ENCODE peak calls at places on chromosomes 16 and 17, in seven cellular contexts. One of them, this sample, is unnamed.

GRCh38 chr16:19415918-19416317 is 1.8 kb upstream of the TMC5 start:
- DNase-seq in left ventricle myocardium inferior: no peak
- DNase-seq in bronchial epithelial cell: no peak
- DNase-seq in AG09309: no peak
- DNase-seq in left lung: no peak
- DNase-seq in stomach: no peak
- DNase-seq in astrocyte of the cerebellum: no peak
- DNase-seq in this sample: no peak

GRCh38 chr16:65406076-65406475 is 284.2 kb upstream of the CDH11 start:
- DNase-seq in astrocyte of the cerebellum: no peak
- DNase-seq in left ventricle myocardium inferior: no peak
- DNase-seq in stomach: no peak
- DNase-seq in bronchial epithelial cell: no peak
- DNase-seq in AG09309: no peak
- DNase-seq in left lung: no peak
- DNase-seq in this sample: no peak

GRCh38 chr16:23852794-23853562 is 17.2 kb downstream of the PRKCB start:
- DNase-seq in astrocyte of the cerebellum: no peak
- DNase-seq in left ventricle myocardium inferior: no peak
- DNase-seq in bronchial epithelial cell: no peak
- DNase-seq in left lung: no peak
- DNase-seq in stomach: no peak
- DNase-seq in AG09309: no peak
- DNase-seq in this sample: no peak

GRCh38 chr16:70430667-70431536 is 8.0 kb downstream of the ST3GAL2 start:
- DNase-seq in AG09309: no peak
- DNase-seq in stomach: no peak
- DNase-seq in left ventricle myocardium inferior: no peak
- DNase-seq in left lung: peak; percentile 51
- DNase-seq in bronchial epithelial cell: peak; percentile 29
- DNase-seq in astrocyte of the cerebellum: no peak
- DNase-seq in this sample: no peak

GRCh38 chr16:82386771-82387170 is 216.7 kb upstream of the MPHOSPH6 start:
- DNase-seq in left lung: no peak
- DNase-seq in left ventricle myocardium inferior: no peak
- DNase-seq in AG09309: no peak
- DNase-seq in bronchial epithelial cell: no peak
- DNase-seq in astrocyte of the cerebellum: no peak
- DNase-seq in stomach: no peak
- DNase-seq in this sample: no peak

GRCh38 chr17:973053-973452 is 6.5 kb downstream of the NXN start:
- DNase-seq in astrocyte of the cerebellum: no peak
- DNase-seq in left lung: no peak
- DNase-seq in bronchial epithelial cell: peak; percentile 100
- DNase-seq in left ventricle myocardium inferior: no peak
- DNase-seq in AG09309: no peak
- DNase-seq in stomach: no peak
- DNase-seq in this sample: no peak

GRCh38 chr16:86926146-86926545 is 347.8 kb downstream of the FOXL1 start:
- DNase-seq in left ventricle myocardium inferior: no peak
- DNase-seq in bronchial epithelial cell: no peak
- DNase-seq in stomach: no peak
- DNase-seq in left lung: no peak
- DNase-seq in astrocyte of the cerebellum: no peak
- DNase-seq in AG09309: no peak
- DNase-seq in this sample: no peak

GRCh38 chr16:9797306-9797705 is 384.9 kb downstream of the GRIN2A start:
- DNase-seq in astrocyte of the cerebellum: peak; percentile 5
- DNase-seq in AG09309: peak; percentile 17
- DNase-seq in stomach: no peak
- DNase-seq in bronchial epithelial cell: peak; percentile 78
- DNase-seq in left lung: no peak
- DNase-seq in left ventricle myocardium inferior: peak; percentile 18
- DNase-seq in this sample: no peak

GRCh38 chr16:35146723-35147458 is 1687.5 kb downstream of the TP53TG3F start:
- DNase-seq in stomach: no peak
- DNase-seq in left ventricle myocardium inferior: no peak
- DNase-seq in left lung: no peak
- DNase-seq in bronchial epithelial cell: no peak
- DNase-seq in AG09309: no peak
- DNase-seq in astrocyte of the cerebellum: no peak
- DNase-seq in this sample: no peak

GRCh38 chr16:66263973-66264310 is 102.5 kb upstream of the CDH5 start:
- DNase-seq in left lung: no peak
- DNase-seq in bronchial epithelial cell: no peak
- DNase-seq in astrocyte of the cerebellum: no peak
- DNase-seq in stomach: no peak
- DNase-seq in AG09309: no peak
- DNase-seq in left ventricle myocardium inferior: no peak
- DNase-seq in this sample: no peak

GRCh38 chr17:76546556-76547182 is 6.8 kb downstream of the PRCD start:
- DNase-seq in left lung: no peak
- DNase-seq in AG09309: peak; percentile 89
- DNase-seq in bronchial epithelial cell: peak; percentile 90
- DNase-seq in astrocyte of the cerebellum: peak; percentile 87
- DNase-seq in left ventricle myocardium inferior: no peak
- DNase-seq in stomach: peak; percentile 62
- DNase-seq in this sample: no peak
- TF ChIP-seq CTCF in left lung: no peak
- TF ChIP-seq CTCF in AG09309: no peak
- TF ChIP-seq CTCF in bronchial epithelial cell: no peak
- TF ChIP-seq CTCF in astrocyte of the cerebellum: no peak
- TF ChIP-seq CTCF in left ventricle myocardium inferior: no peak
- TF ChIP-seq CTCF in stomach: no peak
- TF ChIP-seq CTCF in this sample: no peak

GRCh38 chr16:77223184-77223583 is 24.0 kb downstream of the SYCE1L start:
- DNase-seq in bronchial epithelial cell: no peak
- DNase-seq in astrocyte of the cerebellum: no peak
- DNase-seq in left lung: no peak
- DNase-seq in AG09309: no peak
- DNase-seq in left ventricle myocardium inferior: no peak
- DNase-seq in stomach: no peak
- DNase-seq in this sample: no peak
- TF ChIP-seq CTCF in bronchial epithelial cell: peak; percentile 28
- TF ChIP-seq CTCF in astrocyte of the cerebellum: peak; percentile 9
- TF ChIP-seq CTCF in left lung: no peak
- TF ChIP-seq CTCF in AG09309: peak; percentile 25
- TF ChIP-seq CTCF in left ventricle myocardium inferior: no peak
- TF ChIP-seq CTCF in stomach: no peak
- TF ChIP-seq CTCF in this sample: peak; percentile 46

DNA sequence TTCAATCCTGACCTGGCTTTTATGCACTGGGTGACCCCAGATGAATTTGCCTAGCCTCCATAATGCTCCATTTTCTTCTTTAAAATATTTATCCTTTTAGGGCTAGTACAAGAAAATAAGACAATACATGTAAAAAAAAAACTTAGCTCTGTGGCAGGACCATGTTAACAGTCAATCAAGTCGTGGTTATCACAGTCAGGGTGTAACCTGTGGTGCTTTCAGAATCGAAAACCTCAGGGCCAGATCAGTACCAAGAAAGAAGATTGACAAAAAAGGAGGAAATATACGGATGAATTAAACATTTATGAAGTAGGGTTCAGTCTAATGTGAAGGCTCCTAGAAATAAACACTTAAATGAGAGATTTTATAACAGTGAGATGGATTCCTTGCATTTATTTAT is 347.2 kb upstream of the MAF start:
- DNase-seq in left ventricle myocardium inferior: no peak
- DNase-seq in AG09309: no peak
- DNase-seq in bronchial epithelial cell: no peak
- DNase-seq in left lung: no peak
- DNase-seq in astrocyte of the cerebellum: no peak
- DNase-seq in stomach: no peak
- DNase-seq in this sample: no peak
- TF ChIP-seq CTCF in left ventricle myocardium inferior: no peak
- TF ChIP-seq CTCF in AG09309: no peak
- TF ChIP-seq CTCF in bronchial epithelial cell: no peak
- TF ChIP-seq CTCF in left lung: no peak
- TF ChIP-seq CTCF in astrocyte of the cerebellum: no peak
- TF ChIP-seq CTCF in stomach: no peak
- TF ChIP-seq CTCF in this sample: no peak

GRCh38 chr16:75580-76501 is 2.2 kb upstream of the MPG start:
- DNase-seq in bronchial epithelial cell: peak; percentile 22
- DNase-seq in stomach: peak; percentile 60
- DNase-seq in left ventricle myocardium inferior: peak; percentile 88
- DNase-seq in AG09309: peak; percentile 61
- DNase-seq in left lung: peak; percentile 76
- DNase-seq in astrocyte of the cerebellum: peak; percentile 59
- DNase-seq in this sample: no peak
- TF ChIP-seq CTCF in bronchial epithelial cell: no peak
- TF ChIP-seq CTCF in stomach: no peak
- TF ChIP-seq CTCF in left ventricle myocardium inferior: peak; percentile 37
- TF ChIP-seq CTCF in AG09309: peak; percentile 47
- TF ChIP-seq CTCF in left lung: no peak
- TF ChIP-seq CTCF in astrocyte of the cerebellum: peak; percentile 48
- TF ChIP-seq CTCF in this sample: peak; percentile 43

GRCh38 chr16:67277294-67277998 is 1.9 kb upstream of the PLEKHG4 start:
- DNase-seq in astrocyte of the cerebellum: peak; percentile 99
- DNase-seq in bronchial epithelial cell: peak; percentile 95
- DNase-seq in left ventricle myocardium inferior: no peak
- DNase-seq in stomach: no peak
- DNase-seq in left lung: peak; percentile 84
- DNase-seq in AG09309: peak; percentile 98
- DNase-seq in this sample: peak; percentile 91

GRCh38 chr16:67280090-67281015 is 1.0 kb downstream of the PLEKHG4 start:
- DNase-seq in bronchial epithelial cell: no peak
- DNase-seq in AG09309: no peak
- DNase-seq in left ventricle myocardium inferior: no peak
- DNase-seq in left lung: no peak
- DNase-seq in astrocyte of the cerebellum: no peak
- DNase-seq in stomach: no peak
- DNase-seq in this sample: no peak

GRCh38 chr16:67279296-67280089 is at the start of gene PLEKHG4:
- DNase-seq in left ventricle myocardium inferior: peak; percentile 64
- DNase-seq in left lung: peak; percentile 82
- DNase-seq in stomach: peak; percentile 84
- DNase-seq in bronchial epithelial cell: peak; percentile 46
- DNase-seq in AG09309: no peak
- DNase-seq in astrocyte of the cerebellum: no peak
- DNase-seq in this sample: peak; percentile 15

GRCh38 chr16:67278773-67279295 is 498 bp upstream of the PLEKHG4 start:
- DNase-seq in stomach: no peak
- DNase-seq in astrocyte of the cerebellum: no peak
- DNase-seq in left ventricle myocardium inferior: no peak
- DNase-seq in left lung: no peak
- DNase-seq in AG09309: no peak
- DNase-seq in bronchial epithelial cell: no peak
- DNase-seq in this sample: no peak

DNA sequence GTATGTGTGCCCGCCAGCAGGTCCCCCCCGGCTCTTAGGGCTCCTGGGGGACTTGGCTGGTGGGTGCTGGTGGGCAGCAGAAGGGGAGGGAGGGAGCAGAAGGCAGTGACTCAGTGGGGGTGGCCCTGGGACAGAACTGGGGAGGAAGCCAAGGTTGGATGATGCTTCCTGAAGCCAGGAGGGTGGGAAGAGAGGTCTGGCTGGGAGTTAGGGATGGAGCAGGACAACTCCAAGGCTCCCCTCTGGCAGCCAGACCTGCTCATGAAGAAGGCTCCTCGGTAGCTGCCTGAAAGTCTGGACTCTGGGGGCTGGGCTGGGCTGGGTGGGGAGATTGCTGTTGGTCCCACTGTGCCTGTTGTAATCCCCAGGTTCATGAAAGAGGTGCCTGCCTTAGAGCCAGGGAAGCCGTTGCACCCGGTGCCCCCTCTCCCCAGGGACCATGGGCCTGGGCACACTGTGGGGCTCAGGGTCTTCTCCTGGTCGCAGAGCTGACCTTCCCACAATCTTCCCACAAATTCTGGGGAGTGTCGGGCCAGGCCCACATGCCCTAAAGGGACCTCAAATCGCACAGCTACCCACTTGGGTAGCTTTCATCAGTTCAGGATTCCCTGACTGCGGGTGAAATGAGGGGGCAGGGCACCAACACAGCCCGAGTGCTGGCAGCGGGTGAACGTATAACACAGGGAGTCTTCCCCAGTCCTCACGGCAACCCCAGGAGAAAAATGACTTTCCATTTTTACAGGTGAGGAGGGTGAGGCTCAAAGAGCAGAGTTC is 1.1 kb upstream of the PLEKHG4 start:
- DNase-seq in left lung: no peak
- DNase-seq in astrocyte of the cerebellum: peak; percentile 61
- DNase-seq in bronchial epithelial cell: peak; percentile 76
- DNase-seq in left ventricle myocardium inferior: no peak
- DNase-seq in AG09309: peak; percentile 49
- DNase-seq in stomach: no peak
- DNase-seq in this sample: peak; percentile 61
- TF ChIP-seq CTCF in left lung: no peak
- TF ChIP-seq CTCF in astrocyte of the cerebellum: no peak
- TF ChIP-seq CTCF in bronchial epithelial cell: no peak
- TF ChIP-seq CTCF in left ventricle myocardium inferior: no peak
- TF ChIP-seq CTCF in AG09309: no peak
- TF ChIP-seq CTCF in stomach: no peak
- TF ChIP-seq CTCF in this sample: no peak

This sample was measured in HFF-Myc.